ENCODE peak calls at places on chromosomes 13 and 19, in ten cellular contexts. O, Y, V, H, R, Z, S, P, D and F are unnamed samples.

GRCh38 chr19:3807131-3807480 is 20.9 kb upstream of the MATK start:
- DNase-seq in O (no peak), Y (no peak), V (no peak), H (no peak), R (no peak), Z (no peak), S (no peak), P (no peak), D (no peak), F (no peak)

GRCh38 chr13:25085125-25085742 is 10.7 kb upstream of the PABPC3 start:
- DNase-seq in O (peak; percentile 25), Y (peak; percentile 8), V (no peak), H (peak; percentile 13), R (no peak), Z (no peak), S (peak; percentile 18), P (peak; percentile 20), D (peak; percentile 39), F (no peak)

GRCh38 chr19:29810504-29810871 is 1.3 kb upstream of the CCNE1 start:
- DNase-seq in O (peak; percentile 12), Y (peak; percentile 5), V (no peak), H (no peak), R (no peak), Z (peak; percentile 41), S (no peak), P (no peak), D (no peak), F (peak; percentile 34)

GRCh38 chr13:29511980-29512379 is 83.5 kb downstream of the SLC7A1 start:
- DNase-seq in O (no peak), Y (peak; percentile 79), V (no peak), H (no peak), R (no peak), Z (no peak), S (no peak), P (no peak), D (no peak), F (no peak)

GRCh38 chr13:100534147-100534818 is 54.3 kb downstream of the GGACT start:
- DNase-seq in O (no peak), Y (no peak), V (no peak), H (no peak), R (no peak), Z (no peak), S (no peak), P (no peak), D (no peak), F (no peak)

GRCh38 chr19:32816555-32817099 is 52.9 kb downstream of the SLC7A9 start:
- DNase-seq in O (no peak), Y (no peak), V (no peak), H (no peak), R (no peak), Z (no peak), S (no peak), P (no peak), D (no peak), F (no peak)

GRCh38 chr19:18661346-18661745 is 22.1 kb upstream of the CRTC1 start:
- DNase-seq in O (no peak), Y (no peak), V (no peak), H (no peak), R (no peak), Z (no peak), S (no peak), P (no peak), D (no peak), F (no peak)

GRCh38 chr13:113126265-113127150 is 3.9 kb downstream of the F10 start:
- DNase-seq in O (no peak), Y (no peak), V (no peak), H (no peak), R (no peak), Z (no peak), S (no peak), P (no peak), D (no peak), F (peak; percentile 81)

GRCh38 chr19:6260912-6261636 is 18.7 kb downstream of the MLLT1 start:
- DNase-seq in O (no peak), Y (no peak), V (no peak), H (no peak), R (no peak), Z (no peak), S (peak; percentile 61), P (peak; percentile 37), D (peak; percentile 66), F (no peak)

GRCh38 chr13:31978021-31978420 is 53.6 kb upstream of the FRY start:
- DNase-seq in O (no peak), Y (no peak), V (no peak), H (no peak), R (no peak), Z (no peak), S (no peak), P (no peak), D (no peak), F (no peak)

GRCh38 chr13:98273824-98274786 is 97.0 kb upstream of the RNF113B start:
- DNase-seq in O (no peak), Y (no peak), V (no peak), H (no peak), R (no peak), Z (no peak), S (no peak), P (no peak), D (peak; percentile 30), F (no peak)

GRCh38 chr13:36475468-36475867 is 43.2 kb downstream of the CCNA1 start:
- DNase-seq in O (no peak), Y (no peak), V (no peak), H (no peak), R (no peak), Z (no peak), S (peak; percentile 54), P (no peak), D (no peak), F (no peak)

GRCh38 chr19:47315125-47315821 is 5.6 kb downstream of the C5AR1 start:
- DNase-seq in O (peak; percentile 85), Y (peak; percentile 83), V (no peak), H (peak; percentile 85), R (no peak), Z (peak; percentile 81), S (peak; percentile 86), P (peak; percentile 93), D (peak; percentile 22), F (no peak)

GRCh38 chr19:3809881-3810707 is 23.9 kb upstream of the MATK start:
- DNase-seq in O (no peak), Y (no peak), V (no peak), H (no peak), R (no peak), Z (no peak), S (no peak), P (no peak), D (no peak), F (no peak)

GRCh38 chr19:41031926-41032325 is 40.8 kb downstream of the CYP2B6 start:
- DNase-seq in O (peak; percentile 5), Y (no peak), V (no peak), H (no peak), R (no peak), Z (no peak), S (no peak), P (no peak), D (no peak), F (no peak)

GRCh38 chr19:11322269-11323024 is 17.0 kb downstream of the RAB3D start:
- DNase-seq in O (no peak), Y (no peak), V (no peak), H (no peak), R (no peak), Z (no peak), S (peak; percentile 81), P (no peak), D (no peak), F (no peak)

GRCh38 chr13:89163081-89163480 is 1491.9 kb downstream of the SLITRK5 start:
- DNase-seq in O (no peak), Y (no peak), V (no peak), H (no peak), R (no peak), Z (no peak), S (no peak), P (no peak), D (no peak), F (no peak)

GRCh38 chr19:11092181-11092538 is 2.9 kb downstream of the LDLR start:
- DNase-seq in O (peak; percentile 77), Y (no peak), V (no peak), H (peak; percentile 41), R (peak; percentile 65), Z (no peak), S (no peak), P (peak; percentile 77), D (no peak), F (no peak)

GRCh38 chr19:39032164-39032918 is at the start of gene FBXO27:
- DNase-seq in O (no peak), Y (no peak), V (peak; percentile 71), H (no peak), R (no peak), Z (peak; percentile 52), S (no peak), P (no peak), D (peak; percentile 54), F (peak; percentile 87)

GRCh38 chr13:109426690-109426990 is 359.7 kb downstream of the IRS2 start:
- DNase-seq in O (no peak), Y (no peak), V (no peak), H (no peak), R (no peak), Z (no peak), S (no peak), P (no peak), D (no peak), F (no peak)

GRCh38 chr13:68261105-68261504 is 1031.0 kb upstream of the PCDH9 start:
- DNase-seq in O (no peak), Y (no peak), V (no peak), H (no peak), R (no peak), Z (no peak), S (no peak), P (no peak), D (peak; percentile 45), F (no peak)

GRCh38 chr13:42836930-42837329 is 55.5 kb downstream of the FAM216B start:
- DNase-seq in O (peak; percentile 61), Y (peak; percentile 39), V (no peak), H (peak; percentile 38), R (no peak), Z (no peak), S (no peak), P (no peak), D (peak; percentile 19), F (no peak)

GRCh38 chr13:36998624-36999041 is 507 bp downstream of the ALG5 start:
- DNase-seq in O (no peak), Y (no peak), V (no peak), H (no peak), R (peak; percentile 2), Z (peak; percentile 49), S (peak; percentile 27), P (no peak), D (peak; percentile 22), F (no peak)

GRCh38 chr19:45547965-45548609 is 36.5 kb downstream of the OPA3 start:
- DNase-seq in O (peak; percentile 72), Y (peak; percentile 67), V (no peak), H (no peak), R (no peak), Z (no peak), S (no peak), P (no peak), D (peak; percentile 22), F (no peak)

GRCh38 chr13:25478186-25478585 is 106.4 kb downstream of the ATP8A2 start:
- DNase-seq in O (no peak), Y (no peak), V (no peak), H (no peak), R (no peak), Z (no peak), S (no peak), P (no peak), D (no peak), F (no peak)

GRCh38 chr13:77919351-77920294 is 992 bp upstream of the EDNRB start:
- DNase-seq in O (no peak), Y (no peak), V (peak; percentile 20), H (no peak), R (no peak), Z (peak; percentile 54), S (no peak), P (peak; percentile 4), D (peak; percentile 80), F (no peak)

GRCh38 chr19:3358392-3358918 is 7.9 kb upstream of the NFIC start:
- DNase-seq in O (no peak), Y (no peak), V (no peak), H (no peak), R (no peak), Z (no peak), S (no peak), P (no peak), D (no peak), F (no peak)